ENCODE peak calls at places on chromosome 5, in four cellular contexts. R is AG09309, M is heart left ventricle, N is right atrium auricular region. W is an unnamed sample.

GRCh38 chr5:146079695-146080361 is 25.5 kb downstream of the PLAC8L1 start:
- DNase-seq in M (no peak), N (peak), R (peak), W (no peak)

GRCh38 chr5:148697177-148697820 is 43.0 kb upstream of the HTR4 start:
- DNase-seq in M (no peak), R (peak), N (peak), W (no peak)

GRCh38 chr5:111748304-111748763 is 8.7 kb downstream of the NREP start:
- DNase-seq in M (no peak), N (no peak), R (no peak), W (no peak)

GRCh38 chr5:130135506-130135905 is 231.2 kb downstream of the CHSY3 start:
- DNase-seq in N (no peak), M (no peak), R (peak), W (no peak)

GRCh38 chr5:143174714-143175398 is 228.6 kb downstream of the NR3C1 start:
- DNase-seq in M (no peak), R (no peak), N (no peak), W (peak)

GRCh38 chr5:175778951-175779475 is 92.4 kb upstream of the CPLX2 start:
- DNase-seq in M (peak), N (no peak), R (no peak), W (no peak)

GRCh38 chr5:10675177-10675700 is 85.8 kb downstream of the DAP start:
- DNase-seq in R (no peak), N (no peak), M (no peak), W (no peak)

GRCh38 chr5:37615184-37615583 is 224.7 kb downstream of the GDNF start:
- DNase-seq in N (no peak), M (no peak), R (peak), W (no peak)

GRCh38 chr5:2657151-2657550 is 94.3 kb downstream of the IRX2 start:
- DNase-seq in N (no peak), R (no peak), M (no peak), W (no peak)

GRCh38 chr5:34626036-34626435 is 30.1 kb upstream of the RAI14 start:
- DNase-seq in N (no peak), R (no peak), M (no peak), W (no peak)

GRCh38 chr5:43658499-43658898 is 55.5 kb downstream of the NNT start:
- DNase-seq in M (no peak), R (no peak), N (no peak), W (no peak)

GRCh38 chr5:69414885-69415583 is at the start of gene MARVELD2:
- DNase-seq in N (no peak), R (no peak), M (peak), W (peak)

GRCh38 chr5:128885649-128886255 is 79.5 kb upstream of the SLC27A6 start:
- DNase-seq in N (no peak), M (no peak), R (no peak), W (no peak)

GRCh38 chr5:99104538-99105132 is 175.8 kb upstream of the CHD1 start:
- DNase-seq in R (no peak), N (no peak), M (no peak), W (no peak)

GRCh38 chr5:26727916-26728315 is 310.5 kb downstream of the CDH9 start:
- DNase-seq in R (no peak), M (no peak), N (no peak), W (no peak)

GRCh38 chr5:128905225-128906110 is 59.8 kb upstream of the SLC27A6 start:
- DNase-seq in N (no peak), R (peak), M (no peak), W (peak)

GRCh38 chr5:146682899-146683298 is 166.9 kb upstream of the GPR151 start:
- DNase-seq in R (no peak), M (no peak), N (no peak), W (no peak)

GRCh38 chr5:153827407-153827806 is 211.3 kb downstream of the FAM114A2 start:
- DNase-seq in R (no peak), N (no peak), M (no peak), W (no peak)

GRCh38 chr5:133373121-133373870 is 239.0 kb downstream of the FSTL4 start:
- DNase-seq in R (no peak), N (no peak), M (no peak), W (no peak)

GRCh38 chr5:79588645-79589044 is 23.6 kb upstream of the TENT2 start:
- DNase-seq in M (no peak), R (no peak), N (no peak), W (no peak)

GRCh38 chr5:132260051-132260450 is 2.6 kb downstream of the PDLIM4 start:
- DNase-seq in M (no peak), N (no peak), R (no peak), W (no peak)

GRCh38 chr5:122420126-122420525 is 108.1 kb downstream of the SNCAIP start:
- DNase-seq in N (no peak), M (no peak), R (no peak), W (no peak)

GRCh38 chr5:142959683-142960308 is 189.6 kb downstream of the ARHGAP26 start:
- DNase-seq in R (no peak), M (no peak), N (no peak), W (no peak)

GRCh38 chr5:137146402-137146889 is 352.7 kb downstream of the SPOCK1 start:
- DNase-seq in R (peak), N (peak), M (peak), W (no peak)

GRCh38 chr5:172437445-172438303 is 16.7 kb downstream of the SH3PXD2B start:
- DNase-seq in R (no peak), M (peak), N (peak), W (no peak)

GRCh38 chr5:8848997-8849585 is 696.8 kb downstream of the SEMA5A start:
- DNase-seq in R (peak), M (no peak), N (no peak), W (no peak)

GRCh38 chr5:72633649-72634048 is 126.4 kb upstream of the ZNF366 start:
- DNase-seq in N (no peak), R (peak), M (no peak), W (no peak)

GRCh38 chr5:80346055-80346454 is 26.3 kb downstream of the SPZ1 start:
- DNase-seq in M (no peak), R (no peak), N (no peak), W (peak)

GRCh38 chr5:67355135-67355729 is 158.6 kb upstream of the CD180 start:
- DNase-seq in R (no peak), N (no peak), M (no peak), W (no peak)

GRCh38 chr5:74375271-74375670 is 265.3 kb downstream of the ENC1 start:
- DNase-seq in N (no peak), M (no peak), R (no peak), W (no peak)

GRCh38 chr5:71475788-71476384 is 20.4 kb downstream of the BDP1 start:
- DNase-seq in R (no peak), M (no peak), N (no peak), W (peak)

GRCh38 chr5:120388016-120388781 is 75.9 kb upstream of the PRR16 start:
- DNase-seq in N (no peak), M (no peak), R (peak), W (no peak)

GRCh38 chr5:119049824-119050449 is 20.9 kb upstream of the DMXL1 start:
- DNase-seq in M (no peak), N (no peak), R (peak), W (no peak)

GRCh38 chr5:150116667-150117395 is 30.5 kb upstream of the CSF1R start:
- DNase-seq in R (no peak), M (peak), N (peak), W (no peak)

GRCh38 chr5:153159611-153160010 is 330.9 kb upstream of the GRIA1 start:
- DNase-seq in M (no peak), N (no peak), R (no peak), W (no peak)

GRCh38 chr5:136249678-136250266 is 56.8 kb upstream of the SMIM32 start:
- DNase-seq in M (peak), R (peak), N (no peak), W (peak)

GRCh38 chr5:157548513-157549282 is 26.9 kb downstream of the ADAM19 start:
- DNase-seq in N (no peak), M (no peak), R (peak), W (no peak)

GRCh38 chr5:160926428-160926827 is 74.4 kb upstream of the ATP10B start:
- DNase-seq in M (no peak), R (no peak), N (no peak), W (no peak)

GRCh38 chr5:13027886-13028285 is 916.6 kb downstream of the DNAH5 start:
- DNase-seq in N (no peak), M (no peak), R (no peak), W (no peak)

GRCh38 chr5:178793156-178793555 is 62.7 kb upstream of the ZNF354A start:
- DNase-seq in N (no peak), M (no peak), R (no peak), W (no peak)
- TF ChIP-seq CTCF in N (no peak), M (peak), R (peak), W (peak)

DNA sequence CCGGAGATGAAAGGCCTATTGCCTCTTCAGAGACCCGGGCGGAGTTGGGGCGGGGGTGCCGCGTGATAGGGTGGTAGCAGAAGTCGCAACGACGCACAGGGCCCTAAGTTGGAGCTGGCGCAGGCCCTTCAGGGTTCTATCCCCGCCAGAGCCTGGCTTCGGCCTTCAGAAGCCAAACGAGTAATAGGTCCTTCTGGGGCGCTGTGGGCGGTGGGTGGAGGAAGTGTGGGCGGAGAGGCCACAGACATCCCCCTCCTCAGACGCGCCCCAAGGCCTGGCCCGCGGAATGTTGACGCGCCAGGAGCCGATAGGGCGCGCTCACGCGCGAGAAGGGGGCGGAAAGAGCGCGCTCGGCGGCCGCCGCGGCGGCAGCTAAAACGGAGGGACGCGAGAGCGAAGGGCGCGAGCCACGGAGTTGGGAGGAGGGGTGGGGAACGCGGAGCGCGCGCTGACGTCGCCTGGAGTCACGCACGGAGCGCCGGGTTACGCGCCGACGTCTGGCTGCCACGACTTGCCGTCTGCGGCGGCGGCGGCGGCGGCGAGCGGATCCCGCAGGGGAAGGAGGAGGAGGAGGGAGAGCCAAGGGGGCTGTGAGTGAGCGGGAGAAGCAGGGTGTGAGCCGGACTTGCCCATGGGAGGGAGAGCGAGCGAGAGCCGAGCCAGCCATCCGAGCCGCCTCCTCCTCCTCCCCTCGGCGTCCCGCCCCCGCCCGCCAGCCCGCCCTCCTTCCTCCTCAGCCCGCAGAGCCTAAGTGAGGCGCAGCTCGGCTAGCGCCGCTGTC is 6.4 kb upstream of the PURA start:
- DNase-seq in R (peak), M (peak), N (peak), W (peak)
- TF ChIP-seq CTCF in R (no peak), M (peak), N (peak), W (peak)

GRCh38 chr5:124697912-124698690 is 48.3 kb downstream of the ZNF608 start:
- DNase-seq in M (no peak), R (no peak), N (no peak), W (no peak)
- TF ChIP-seq CTCF in M (no peak), R (no peak), N (no peak), W (no peak)

GRCh38 chr5:78359831-78360673 is at the start of gene SCAMP1:
- DNase-seq in R (peak), M (peak), N (peak), W (peak)
- TF ChIP-seq CTCF in R (peak), M (peak), N (no peak), W (peak)

DNA sequence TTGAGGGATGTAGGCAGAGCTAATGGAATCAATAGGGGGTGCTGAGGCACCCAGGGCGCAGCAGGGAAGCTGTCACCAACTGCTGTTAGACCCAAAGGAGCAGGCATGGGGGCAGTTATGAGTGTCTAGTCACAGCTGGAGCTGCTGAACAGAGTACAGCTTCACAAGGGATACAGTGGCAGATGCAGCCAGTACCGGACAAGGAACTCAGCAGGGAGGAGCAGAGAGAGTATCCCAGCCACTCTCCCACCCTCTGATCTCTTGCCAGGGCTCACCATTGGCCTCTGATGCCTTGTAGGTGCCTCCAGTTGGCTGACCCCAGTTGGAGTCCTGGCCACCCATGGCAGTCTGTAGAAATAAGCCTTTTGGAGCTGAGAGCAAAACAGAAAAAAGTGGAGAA is 42.6 kb upstream of the HSPB3 start:
- DNase-seq in R (no peak), M (no peak), N (no peak), W (no peak)
- TF ChIP-seq CTCF in R (no peak), M (no peak), N (no peak), W (no peak)

DNA sequence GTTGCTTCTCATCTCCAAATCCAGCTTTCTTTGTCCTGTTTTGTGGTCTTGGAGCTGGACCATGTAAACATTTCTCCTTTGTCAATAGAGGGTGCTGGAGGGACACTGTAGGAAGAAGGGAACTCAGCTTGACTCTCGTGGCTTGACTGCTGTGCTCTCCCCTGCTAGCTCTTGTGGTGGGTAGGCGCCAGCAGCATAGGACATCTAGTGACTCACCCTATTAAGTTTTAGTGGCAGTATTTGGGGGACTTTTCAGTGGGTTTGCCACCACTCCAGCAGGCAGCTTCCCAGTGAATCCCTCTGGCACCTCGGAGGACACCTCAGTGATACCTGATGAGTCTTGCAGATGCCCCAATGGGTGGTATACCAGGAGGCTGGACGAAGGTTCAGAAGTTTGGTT is 97.8 kb downstream of the TSSK1B start:
- DNase-seq in N (peak), R (peak), M (peak), W (no peak)
- TF ChIP-seq CTCF in N (no peak), R (peak), M (peak), W (peak)

W was measured in GM13977.